ENCODE peak calls at places on chromosomes 2 and 18, in six cellular contexts. One of them, this sample, is unnamed.

GRCh38 chr18:6821346-6821745 is 91.8 kb downstream of the ARHGAP28 start:
- DNase-seq in cardiac muscle cell: no peak
- DNase-seq in pancreas: no peak
- DNase-seq in upper lobe of left lung: no peak
- DNase-seq in heart left ventricle: no peak
- DNase-seq in hepatocyte: no peak
- DNase-seq in this sample: no peak

GRCh38 chr18:28212060-28212459 is 35.1 kb upstream of the CDH2 start:
- DNase-seq in cardiac muscle cell: no peak
- DNase-seq in pancreas: no peak
- DNase-seq in upper lobe of left lung: no peak
- DNase-seq in heart left ventricle: no peak
- DNase-seq in hepatocyte: no peak
- DNase-seq in this sample: no peak

GRCh38 chr2:43408784-43409160 is 182.4 kb upstream of the ZFP36L2 start:
- DNase-seq in cardiac muscle cell: no peak
- DNase-seq in pancreas: no peak
- DNase-seq in upper lobe of left lung: no peak
- DNase-seq in heart left ventricle: no peak
- DNase-seq in hepatocyte: no peak
- DNase-seq in this sample: no peak

GRCh38 chr2:206693399-206694137 is 24.6 kb downstream of the DYTN start:
- DNase-seq in cardiac muscle cell: peak; percentile 77
- DNase-seq in pancreas: no peak
- DNase-seq in upper lobe of left lung: no peak
- DNase-seq in heart left ventricle: no peak
- DNase-seq in hepatocyte: peak; percentile 68
- DNase-seq in this sample: no peak

GRCh38 chr18:58335821-58336220 is 291.8 kb downstream of the NEDD4L start:
- DNase-seq in cardiac muscle cell: no peak
- DNase-seq in pancreas: no peak
- DNase-seq in upper lobe of left lung: no peak
- DNase-seq in heart left ventricle: no peak
- DNase-seq in hepatocyte: no peak
- DNase-seq in this sample: no peak

GRCh38 chr2:157840568-157841156 is 35.5 kb downstream of the ACVR1 start:
- DNase-seq in cardiac muscle cell: peak; percentile 69
- DNase-seq in pancreas: peak; percentile 81
- DNase-seq in upper lobe of left lung: peak; percentile 45
- DNase-seq in heart left ventricle: peak; percentile 69
- DNase-seq in hepatocyte: peak; percentile 65
- DNase-seq in this sample: peak; percentile 28

GRCh38 chr2:37323770-37324535 is 680 bp downstream of the PRKD3 start:
- DNase-seq in cardiac muscle cell: peak; percentile 57
- DNase-seq in pancreas: peak; percentile 37
- DNase-seq in upper lobe of left lung: no peak
- DNase-seq in heart left ventricle: peak; percentile 29
- DNase-seq in hepatocyte: peak; percentile 44
- DNase-seq in this sample: no peak

GRCh38 chr2:133627741-133628140 is 59.5 kb upstream of the NCKAP5 start:
- DNase-seq in cardiac muscle cell: no peak
- DNase-seq in pancreas: no peak
- DNase-seq in upper lobe of left lung: no peak
- DNase-seq in heart left ventricle: no peak
- DNase-seq in hepatocyte: no peak
- DNase-seq in this sample: no peak

GRCh38 chr2:3633982-3634630 is 23.9 kb upstream of the ALLC start:
- DNase-seq in cardiac muscle cell: no peak
- DNase-seq in pancreas: no peak
- DNase-seq in upper lobe of left lung: no peak
- DNase-seq in heart left ventricle: peak; percentile 9
- DNase-seq in hepatocyte: no peak
- DNase-seq in this sample: no peak

GRCh38 chr18:73461780-73462059 is 593.9 kb upstream of the NETO1 start:
- DNase-seq in cardiac muscle cell: no peak
- DNase-seq in pancreas: no peak
- DNase-seq in upper lobe of left lung: no peak
- DNase-seq in heart left ventricle: no peak
- DNase-seq in hepatocyte: no peak
- DNase-seq in this sample: no peak

GRCh38 chr18:69936191-69936558 is 11.5 kb downstream of the CD226 start:
- DNase-seq in cardiac muscle cell: no peak
- DNase-seq in pancreas: peak; percentile 48
- DNase-seq in upper lobe of left lung: no peak
- DNase-seq in heart left ventricle: peak; percentile 33
- DNase-seq in hepatocyte: no peak
- DNase-seq in this sample: no peak

GRCh38 chr2:217795706-217796465 is 206.9 kb downstream of the TNS1 start:
- DNase-seq in cardiac muscle cell: no peak
- DNase-seq in pancreas: no peak
- DNase-seq in upper lobe of left lung: no peak
- DNase-seq in heart left ventricle: no peak
- DNase-seq in hepatocyte: no peak
- DNase-seq in this sample: no peak

GRCh38 chr2:106841886-106842645 is 43.9 kb downstream of the ST6GAL2 start:
- DNase-seq in cardiac muscle cell: no peak
- DNase-seq in pancreas: peak; percentile 71
- DNase-seq in upper lobe of left lung: no peak
- DNase-seq in heart left ventricle: no peak
- DNase-seq in hepatocyte: no peak
- DNase-seq in this sample: no peak

GRCh38 chr2:38125007-38125406 is 49.1 kb upstream of the CYP1B1 start:
- DNase-seq in cardiac muscle cell: no peak
- DNase-seq in pancreas: no peak
- DNase-seq in upper lobe of left lung: no peak
- DNase-seq in heart left ventricle: no peak
- DNase-seq in hepatocyte: no peak
- DNase-seq in this sample: no peak

GRCh38 chr2:33588246-33588645 is 10.9 kb downstream of the FAM98A start:
- DNase-seq in cardiac muscle cell: no peak
- DNase-seq in pancreas: no peak
- DNase-seq in upper lobe of left lung: no peak
- DNase-seq in heart left ventricle: no peak
- DNase-seq in hepatocyte: no peak
- DNase-seq in this sample: no peak
- H3K27ac ChIP-seq in cardiac muscle cell: no peak overlapping the region
- H3K27ac ChIP-seq in pancreas: no peak overlapping the region
- H3K27ac ChIP-seq in upper lobe of left lung: no peak overlapping the region
- H3K27ac ChIP-seq in heart left ventricle: no peak overlapping the region
- H3K27ac ChIP-seq in hepatocyte: no peak overlapping the region
- H3K27ac ChIP-seq in this sample: no peak overlapping the region

GRCh38 chr2:69720922-69721491 is 20.9 kb upstream of the ANXA4 start:
- DNase-seq in cardiac muscle cell: no peak
- DNase-seq in pancreas: no peak
- DNase-seq in upper lobe of left lung: peak; percentile 24
- DNase-seq in heart left ventricle: no peak
- DNase-seq in hepatocyte: no peak
- DNase-seq in this sample: no peak

GRCh38 chr2:69729266-69729665 is 12.7 kb upstream of the ANXA4 start:
- DNase-seq in cardiac muscle cell: no peak
- DNase-seq in pancreas: no peak
- DNase-seq in upper lobe of left lung: no peak
- DNase-seq in heart left ventricle: no peak
- DNase-seq in hepatocyte: no peak
- DNase-seq in this sample: no peak

GRCh38 chr2:69724540-69725159 is 17.3 kb upstream of the ANXA4 start:
- DNase-seq in cardiac muscle cell: peak; percentile 90
- DNase-seq in pancreas: peak; percentile 80
- DNase-seq in upper lobe of left lung: no peak
- DNase-seq in heart left ventricle: peak; percentile 67
- DNase-seq in hepatocyte: peak; percentile 91
- DNase-seq in this sample: peak; percentile 91

GRCh38 chr2:69723791-69724190 is 18.1 kb upstream of the ANXA4 start:
- DNase-seq in cardiac muscle cell: no peak
- DNase-seq in pancreas: no peak
- DNase-seq in upper lobe of left lung: peak; percentile 51
- DNase-seq in heart left ventricle: no peak
- DNase-seq in hepatocyte: no peak
- DNase-seq in this sample: no peak

DNA sequence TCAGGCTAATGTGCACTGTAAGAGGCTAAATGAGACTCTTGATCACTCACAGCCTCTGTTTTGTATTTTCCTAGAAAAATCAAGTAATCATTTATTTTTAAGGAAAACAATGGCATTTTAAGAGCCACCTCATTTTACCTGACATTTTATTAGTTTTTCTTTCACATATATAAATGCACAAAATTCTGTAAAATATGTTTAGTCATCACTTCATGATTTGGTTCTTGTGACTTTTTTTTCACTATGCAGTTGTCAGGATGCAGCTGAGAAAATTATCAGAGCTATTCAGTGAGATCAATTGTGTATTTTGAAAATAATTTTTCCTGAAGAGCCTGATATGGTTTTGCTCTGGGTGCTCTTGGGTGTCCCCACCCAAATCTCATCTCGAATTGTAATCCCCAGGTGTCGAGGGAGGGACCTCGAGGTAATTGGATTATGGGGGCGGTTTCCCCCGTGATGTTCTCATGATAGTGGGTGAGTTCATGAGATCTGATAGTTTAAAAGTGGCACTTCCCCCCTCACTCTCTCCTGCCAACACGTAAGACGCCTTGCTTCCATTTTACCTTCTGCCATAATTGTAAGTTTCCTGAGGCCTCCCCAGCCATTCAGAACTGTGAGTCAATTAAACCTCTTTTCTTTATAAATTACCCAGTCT is 16.1 kb upstream of the ANXA4 start:
- DNase-seq in cardiac muscle cell: no peak
- DNase-seq in pancreas: no peak
- DNase-seq in upper lobe of left lung: no peak
- DNase-seq in heart left ventricle: no peak
- DNase-seq in hepatocyte: no peak
- DNase-seq in this sample: no peak
- TF ChIP-seq CTCF in cardiac muscle cell: no peak
- TF ChIP-seq CTCF in pancreas: no peak
- TF ChIP-seq CTCF in upper lobe of left lung: no peak
- TF ChIP-seq CTCF in heart left ventricle: no peak
- TF ChIP-seq CTCF in hepatocyte: no peak
- TF ChIP-seq CTCF in this sample: no peak

GRCh38 chr2:221779614-221780067 is 207.5 kb upstream of the EPHA4 start:
- DNase-seq in cardiac muscle cell: no peak
- DNase-seq in pancreas: no peak
- DNase-seq in upper lobe of left lung: no peak
- DNase-seq in heart left ventricle: no peak
- DNase-seq in hepatocyte: peak; percentile 7
- DNase-seq in this sample: no peak
- H3K27ac ChIP-seq in cardiac muscle cell: no peak overlapping the region
- H3K27ac ChIP-seq in pancreas: no peak overlapping the region
- H3K27ac ChIP-seq in upper lobe of left lung: no peak overlapping the region
- H3K27ac ChIP-seq in heart left ventricle: no peak overlapping the region
- H3K27ac ChIP-seq in hepatocyte: peak overlapping the region; percentile 41
- H3K27ac ChIP-seq in this sample: no peak overlapping the region

GRCh38 chr2:64625352-64626145 is 28.2 kb downstream of the SERTAD2 start:
- DNase-seq in cardiac muscle cell: no peak
- DNase-seq in pancreas: no peak
- DNase-seq in upper lobe of left lung: no peak
- DNase-seq in heart left ventricle: no peak
- DNase-seq in hepatocyte: no peak
- DNase-seq in this sample: no peak
- TF ChIP-seq CTCF in cardiac muscle cell: no peak
- TF ChIP-seq CTCF in pancreas: no peak
- TF ChIP-seq CTCF in upper lobe of left lung: no peak
- TF ChIP-seq CTCF in heart left ventricle: no peak
- TF ChIP-seq CTCF in hepatocyte: no peak
- TF ChIP-seq CTCF in this sample: no peak

GRCh38 chr2:215434447-215435260 is 1.2 kb downstream of the FN1 start:
- DNase-seq in cardiac muscle cell: no peak
- DNase-seq in pancreas: no peak
- DNase-seq in upper lobe of left lung: no peak
- DNase-seq in heart left ventricle: no peak
- DNase-seq in hepatocyte: no peak
- DNase-seq in this sample: no peak
- H3K27ac ChIP-seq in cardiac muscle cell: no peak overlapping the region
- H3K27ac ChIP-seq in pancreas: no peak overlapping the region
- H3K27ac ChIP-seq in upper lobe of left lung: peak overlapping the region; percentile 61
- H3K27ac ChIP-seq in heart left ventricle: peak overlapping the region; percentile 90
- H3K27ac ChIP-seq in hepatocyte: peak overlapping the region; percentile 86
- H3K27ac ChIP-seq in this sample: no peak overlapping the region

DNA sequence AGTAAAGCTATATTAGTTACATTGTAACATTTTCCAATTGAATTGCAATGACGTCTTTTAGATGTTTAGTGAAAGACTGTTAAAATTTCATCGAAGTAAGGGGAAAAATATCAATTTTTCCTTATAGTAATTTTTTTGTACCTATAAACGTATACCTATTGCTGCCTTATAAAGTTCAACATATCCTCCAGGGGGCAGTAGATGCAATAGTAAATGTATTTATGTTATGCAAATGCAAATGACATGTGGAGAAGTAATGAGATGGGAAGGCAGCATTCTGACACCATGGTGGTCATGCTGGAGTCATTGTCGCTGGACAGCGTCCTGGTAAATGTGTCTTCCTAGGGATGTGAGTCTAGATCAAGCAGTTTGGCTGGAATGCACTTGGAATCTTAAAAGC is 38.7 kb downstream of the MSTN start:
- DNase-seq in cardiac muscle cell: peak; percentile 66
- DNase-seq in pancreas: no peak
- DNase-seq in upper lobe of left lung: no peak
- DNase-seq in heart left ventricle: no peak
- DNase-seq in hepatocyte: peak; percentile 66
- DNase-seq in this sample: no peak
- TF ChIP-seq CTCF in cardiac muscle cell: peak; percentile 62
- TF ChIP-seq CTCF in pancreas: no peak
- TF ChIP-seq CTCF in upper lobe of left lung: no peak
- TF ChIP-seq CTCF in heart left ventricle: peak; percentile 44
- TF ChIP-seq CTCF in hepatocyte: peak; percentile 57
- TF ChIP-seq CTCF in this sample: peak; percentile 64

GRCh38 chr2:53670351-53670750 is 97.3 kb upstream of the CHAC2 start:
- DNase-seq in cardiac muscle cell: no peak
- DNase-seq in pancreas: no peak
- DNase-seq in upper lobe of left lung: no peak
- DNase-seq in heart left ventricle: no peak
- DNase-seq in hepatocyte: no peak
- DNase-seq in this sample: no peak
- H3K27ac ChIP-seq in cardiac muscle cell: no peak overlapping the region
- H3K27ac ChIP-seq in pancreas: no peak overlapping the region
- H3K27ac ChIP-seq in upper lobe of left lung: no peak overlapping the region
- H3K27ac ChIP-seq in heart left ventricle: no peak overlapping the region
- H3K27ac ChIP-seq in hepatocyte: no peak overlapping the region
- H3K27ac ChIP-seq in this sample: no peak overlapping the region

DNA sequence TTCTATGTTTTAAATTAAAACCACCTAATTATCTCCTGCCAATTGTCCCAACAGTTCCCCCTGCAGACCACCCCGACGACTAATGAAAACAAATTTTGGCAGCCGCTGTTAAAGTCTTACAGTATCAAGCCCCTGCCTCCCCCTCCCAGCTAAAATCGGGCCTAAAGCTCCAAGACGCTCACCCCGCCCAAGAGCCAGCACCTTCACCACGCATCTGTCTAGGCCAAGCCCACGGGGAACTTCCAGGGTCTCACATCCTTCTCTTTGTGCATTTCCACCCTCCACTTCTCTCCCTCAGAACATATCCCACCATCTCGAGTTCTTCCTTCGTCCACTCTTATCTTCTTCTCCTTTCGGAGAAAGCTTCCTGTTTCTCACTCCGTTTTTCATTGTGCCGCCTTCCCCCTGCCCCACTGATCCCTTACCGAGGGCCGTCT is 438 bp downstream of the PRPF40A start:
- DNase-seq in cardiac muscle cell: peak; percentile 41
- DNase-seq in pancreas: peak; percentile 22
- DNase-seq in upper lobe of left lung: no peak
- DNase-seq in heart left ventricle: no peak
- DNase-seq in hepatocyte: peak; percentile 62
- DNase-seq in this sample: peak; percentile 46
- TF ChIP-seq CTCF in cardiac muscle cell: no peak
- TF ChIP-seq CTCF in pancreas: no peak
- TF ChIP-seq CTCF in upper lobe of left lung: no peak
- TF ChIP-seq CTCF in heart left ventricle: no peak
- TF ChIP-seq CTCF in hepatocyte: no peak
- TF ChIP-seq CTCF in this sample: no peak

This sample was measured in psoas muscle.